ENCODE peak calls at places on chromosomes 16 and 17, in ten cellular contexts. W, X, L, I, B, U, K, F, V and J are unnamed samples.

GRCh38 chr17:72691601-72692000 is 400.9 kb downstream of the SLC39A11 start:
- DNase-seq in W (no peak), X (peak), L (no peak), I (no peak), B (no peak), U (no peak), K (no peak), F (no peak), V (no peak), J (no peak)

GRCh38 chr16:80794071-80794470 is 10.3 kb downstream of the CDYL2 start:
- DNase-seq in W (no peak), X (no peak), L (no peak), I (no peak), B (no peak), U (no peak), K (no peak), F (no peak), V (no peak), J (no peak)

GRCh38 chr17:45824475-45824874 is 20.2 kb upstream of the SPPL2C start:
- DNase-seq in W (no peak), X (no peak), L (no peak), I (no peak), B (no peak), U (no peak), K (no peak), F (no peak), V (no peak), J (no peak)

GRCh38 chr17:7435676-7436555 is 681 bp downstream of the TMEM102 start:
- DNase-seq in W (peak), X (peak), L (peak), I (peak), B (peak), U (peak), K (no peak), F (no peak), V (peak), J (peak)

GRCh38 chr17:17839792-17840707 is 3.3 kb upstream of the SREBF1 start:
- DNase-seq in W (peak), X (peak), L (peak), I (peak), B (peak), U (peak), K (peak), F (peak), V (peak), J (peak)

GRCh38 chr16:89873822-89874689 is 664 bp downstream of the TCF25 start:
- DNase-seq in W (peak), X (peak), L (peak), I (peak), B (peak), U (peak), K (peak), F (peak), V (peak), J (peak)

GRCh38 chr16:78310990-78311561 is 211.6 kb downstream of the WWOX start:
- DNase-seq in W (no peak), X (no peak), L (no peak), I (no peak), B (peak), U (no peak), K (no peak), F (no peak), V (no peak), J (no peak)

GRCh38 chr16:84649511-84649861 is 1.2 kb downstream of the KLHL36 start:
- DNase-seq in W (no peak), X (no peak), L (no peak), I (no peak), B (no peak), U (no peak), K (no peak), F (no peak), V (no peak), J (no peak)

GRCh38 chr17:50152736-50153135 is 2.3 kb upstream of the PPP1R9B start:
- DNase-seq in W (no peak), X (no peak), L (no peak), I (no peak), B (no peak), U (no peak), K (no peak), F (no peak), V (no peak), J (no peak)

GRCh38 chr16:76857402-76857801 is 333.6 kb upstream of the MON1B start:
- DNase-seq in W (no peak), X (no peak), L (no peak), I (no peak), B (no peak), U (no peak), K (no peak), F (no peak), V (no peak), J (no peak)

GRCh38 chr17:50511058-50511457 is 2.8 kb downstream of the MYCBPAP start:
- DNase-seq in W (no peak), X (no peak), L (no peak), I (no peak), B (peak), U (peak), K (no peak), F (no peak), V (no peak), J (no peak)

GRCh38 chr16:14300631-14301149 is 229.6 kb downstream of the MRTFB start:
- DNase-seq in W (peak), X (peak), L (peak), I (peak), B (peak), U (peak), K (peak), F (no peak), V (no peak), J (peak)

GRCh38 chr16:85174871-85175723 is 62.8 kb upstream of the CIBAR2 start:
- DNase-seq in W (no peak), X (no peak), L (no peak), I (no peak), B (no peak), U (no peak), K (no peak), F (no peak), V (no peak), J (no peak)

GRCh38 chr16:56773531-56773930 is 43.6 kb downstream of the NUP93 start:
- DNase-seq in W (no peak), X (no peak), L (no peak), I (no peak), B (no peak), U (peak), K (no peak), F (no peak), V (no peak), J (no peak)

GRCh38 chr16:15032547-15033308 is 23.1 kb downstream of the NTAN1 start:
- DNase-seq in W (no peak), X (no peak), L (no peak), I (no peak), B (no peak), U (peak), K (no peak), F (no peak), V (no peak), J (no peak)

GRCh38 chr16:4042581-4042980 is 73.7 kb downstream of the ADCY9 start:
- DNase-seq in W (no peak), X (no peak), L (no peak), I (no peak), B (no peak), U (no peak), K (no peak), F (no peak), V (no peak), J (no peak)

GRCh38 chr17:17831208-17832039 is 5.4 kb downstream of the SREBF1 start:
- DNase-seq in W (no peak), X (no peak), L (no peak), I (no peak), B (no peak), U (no peak), K (no peak), F (no peak), V (no peak), J (no peak)

GRCh38 chr17:66353937-66354401 is 51.6 kb downstream of the PRKCA start:
- DNase-seq in W (no peak), X (no peak), L (no peak), I (no peak), B (peak), U (no peak), K (no peak), F (no peak), V (no peak), J (no peak)

GRCh38 chr17:148757-149156 is 11.4 kb downstream of the SCGB1C2 start:
- DNase-seq in W (no peak), X (no peak), L (no peak), I (no peak), B (no peak), U (no peak), K (peak), F (no peak), V (peak), J (peak)

GRCh38 chr17:47204722-47205418 is 4.3 kb upstream of the MYL4 start:
- DNase-seq in W (no peak), X (no peak), L (no peak), I (no peak), B (peak), U (peak), K (no peak), F (no peak), V (no peak), J (no peak)

GRCh38 chr17:63930951-63931575 is 1.1 kb downstream of the CD79B start:
- DNase-seq in W (peak), X (no peak), L (peak), I (peak), B (peak), U (no peak), K (peak), F (no peak), V (no peak), J (no peak)

GRCh38 chr17:42378597-42379594 is 9.3 kb downstream of the STAT3 start:
- DNase-seq in W (no peak), X (no peak), L (no peak), I (no peak), B (peak), U (no peak), K (no peak), F (no peak), V (no peak), J (no peak)

GRCh38 chr16:28498666-28499065 is 4.2 kb downstream of the APOBR start:
- DNase-seq in W (no peak), X (no peak), L (no peak), I (no peak), B (no peak), U (no peak), K (no peak), F (no peak), V (no peak), J (no peak)

GRCh38 chr16:22728167-22728836 is 85.7 kb upstream of the HS3ST2 start:
- DNase-seq in W (no peak), X (no peak), L (peak), I (no peak), B (no peak), U (no peak), K (no peak), F (no peak), V (no peak), J (no peak)

GRCh38 chr17:74954665-74955421 is 17.7 kb downstream of the HID1 start:
- DNase-seq in W (no peak), X (no peak), L (no peak), I (no peak), B (no peak), U (no peak), K (no peak), F (no peak), V (no peak), J (no peak)

GRCh38 chr17:50149425-50150353 is 788 bp downstream of the PPP1R9B start:
- DNase-seq in W (peak), X (peak), L (no peak), I (peak), B (peak), U (no peak), K (peak), F (no peak), V (peak), J (peak)

GRCh38 chr17:18925187-18925586 is 26.8 kb upstream of the SLC5A10 start:
- DNase-seq in W (no peak), X (no peak), L (no peak), I (no peak), B (peak), U (no peak), K (no peak), F (no peak), V (no peak), J (no peak)

GRCh38 chr17:73782641-73783381 is 138.6 kb upstream of the SDK2 start:
- DNase-seq in W (no peak), X (no peak), L (no peak), I (no peak), B (peak), U (peak), K (no peak), F (no peak), V (no peak), J (no peak)

GRCh38 chr17:27559506-27559931 is 71.5 kb upstream of the LGALS9 start:
- DNase-seq in W (no peak), X (no peak), L (no peak), I (no peak), B (no peak), U (no peak), K (peak), F (no peak), V (no peak), J (no peak)

GRCh38 chr17:81480140-81480917 is 32.3 kb downstream of the ACTG1 start:
- DNase-seq in W (no peak), X (peak), L (no peak), I (no peak), B (no peak), U (no peak), K (peak), F (no peak), V (no peak), J (peak)

GRCh38 chr17:7220593-7221280 is 999 bp downstream of the ACADVL start:
- DNase-seq in W (peak), X (peak), L (no peak), I (peak), B (peak), U (peak), K (no peak), F (no peak), V (no peak), J (peak)

GRCh38 chr17:38415250-38416194 is 12.7 kb upstream of the ARHGAP23 start:
- DNase-seq in W (peak), X (peak), L (no peak), I (no peak), B (peak), U (no peak), K (no peak), F (no peak), V (no peak), J (peak)

GRCh38 chr16:55257971-55258613 is 65.9 kb upstream of the IRX6 start:
- DNase-seq in W (peak), X (peak), L (peak), I (peak), B (peak), U (no peak), K (peak), F (peak), V (peak), J (peak)
- TF ChIP-seq CTCF in W (peak), X (peak), L (peak), I (no peak), B (peak), U (peak), K (peak), F (peak), V (peak), J (peak)

DNA sequence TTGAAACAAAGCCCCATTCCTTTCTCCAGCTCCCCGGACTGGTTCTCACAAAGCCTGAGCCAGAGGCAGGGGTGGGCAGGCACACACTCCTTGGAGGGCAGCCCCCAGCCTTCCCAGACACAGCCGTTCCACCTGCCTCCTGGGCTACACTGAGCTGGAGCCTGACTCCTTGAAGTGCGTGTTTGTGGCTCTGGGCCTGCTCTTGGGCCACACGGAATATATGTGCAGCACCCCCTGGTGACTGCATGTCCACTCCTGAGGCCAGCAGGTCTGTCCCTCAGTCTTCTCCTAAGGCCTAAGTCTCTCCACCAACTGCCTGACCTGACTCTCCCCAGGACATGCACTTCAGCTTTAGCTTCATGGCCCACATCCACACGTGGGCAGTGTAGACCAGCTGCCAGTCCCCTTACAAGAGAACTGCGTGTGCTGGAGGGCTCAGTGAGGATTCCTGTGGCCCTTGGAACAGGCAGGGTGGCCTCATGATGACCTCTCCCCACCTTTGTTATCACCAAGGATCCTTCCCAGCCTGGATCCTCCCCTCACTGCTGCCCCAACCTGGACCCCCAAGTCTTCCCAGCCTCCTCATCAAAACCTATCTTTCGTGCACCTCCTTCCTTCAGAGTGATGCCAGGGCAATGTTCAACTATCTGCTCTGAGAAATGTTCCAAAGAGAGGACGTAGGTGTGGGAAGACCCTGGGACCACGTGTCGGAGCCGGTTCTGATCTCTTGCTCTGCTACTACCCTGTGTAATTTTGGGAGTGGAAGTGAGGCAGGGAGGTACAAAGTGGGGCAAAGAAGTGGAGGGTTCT is 12.4 kb upstream of the SLC6A2 start:
- DNase-seq in W (peak), X (peak), L (no peak), I (no peak), B (no peak), U (no peak), K (no peak), F (no peak), V (no peak), J (no peak)
- TF ChIP-seq CTCF in W (no peak), X (no peak), L (no peak), I (no peak), B (no peak), U (no peak), K (no peak), F (peak), V (peak), J (no peak)

GRCh38 chr17:29593546-29594440 is 861 bp downstream of the ANKRD13B start:
- DNase-seq in W (no peak), X (peak), L (peak), I (no peak), B (peak), U (no peak), K (no peak), F (no peak), V (no peak), J (peak)
- TF ChIP-seq CTCF in W (no peak), X (peak), L (no peak), I (no peak), B (peak), U (no peak), K (no peak), F (peak), V (peak), J (no peak)

GRCh38 chr17:2400877-2401425 is at the start of gene MNT:
- DNase-seq in W (peak), X (peak), L (peak), I (peak), B (peak), U (peak), K (peak), F (no peak), V (peak), J (peak)
- TF ChIP-seq CTCF in W (peak), X (no peak), L (no peak), I (no peak), B (no peak), U (no peak), K (no peak), F (no peak), V (no peak), J (peak)

GRCh38 chr16:30142672-30143346 is 19.8 kb upstream of the MAPK3 start:
- DNase-seq in W (no peak), X (peak), L (no peak), I (no peak), B (peak), U (peak), K (no peak), F (no peak), V (no peak), J (no peak)
- TF ChIP-seq CTCF in W (no peak), X (peak), L (no peak), I (no peak), B (no peak), U (peak), K (no peak), F (peak), V (no peak), J (no peak)

GRCh38 chr17:65185686-65186382 is 48.7 kb downstream of the RGS9 start:
- DNase-seq in W (no peak), X (no peak), L (no peak), I (no peak), B (no peak), U (no peak), K (no peak), F (no peak), V (no peak), J (no peak)
- TF ChIP-seq CTCF in W (no peak), X (no peak), L (no peak), I (no peak), B (no peak), U (no peak), K (no peak), F (no peak), V (peak), J (peak)

DNA sequence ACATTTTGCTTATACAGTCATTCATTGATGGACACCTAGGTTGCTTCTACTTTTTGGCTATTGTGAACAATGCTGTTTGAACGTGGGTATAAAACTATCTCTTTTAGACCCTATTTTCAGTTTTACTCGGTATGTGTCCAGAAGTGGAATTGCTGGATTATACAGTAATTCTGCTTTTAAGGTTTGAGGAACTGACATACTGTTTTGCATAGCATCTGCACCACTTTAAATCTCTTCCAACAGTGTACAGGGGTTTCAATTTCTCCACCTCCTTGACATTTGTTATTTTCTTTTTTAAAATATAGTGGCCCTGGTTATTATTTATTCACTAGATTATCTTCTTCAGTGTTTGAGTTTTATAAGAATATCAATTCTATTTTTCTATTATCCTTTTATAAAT is 116.9 kb downstream of the USP22 start:
- DNase-seq in W (no peak), X (no peak), L (no peak), I (no peak), B (no peak), U (no peak), K (no peak), F (no peak), V (no peak), J (no peak)
- TF ChIP-seq CTCF in W (no peak), X (no peak), L (no peak), I (no peak), B (no peak), U (no peak), K (no peak), F (no peak), V (no peak), J (no peak)